ENCODE peak calls at places on chromosomes 7 and 10, in six cellular contexts. Z, J, P, M, A and V are unnamed samples.

GRCh38 chr10:1187855-1188555 is 131.8 kb downstream of the WDR37 start:
- DNase-seq in J (no peak), Z (no peak), M (no peak), P (no peak), A (no peak), V (no peak)

GRCh38 chr7:116717137-116717536 is 45.1 kb downstream of the MET start:
- DNase-seq in P (no peak), M (no peak), A (no peak), J (no peak), Z (no peak), V (no peak)

GRCh38 chr7:155357573-155358041 is 59.9 kb downstream of the INSIG1 start:
- DNase-seq in A (no peak), M (no peak), Z (no peak), J (no peak), P (peak), V (no peak)

GRCh38 chr7:107874605-107875446 is 16.2 kb upstream of the DLD start:
- DNase-seq in M (peak), J (peak), P (peak), Z (peak), A (peak), V (no peak)

GRCh38 chr10:30433286-30433778 is 652 bp upstream of the MAP3K8 start:
- DNase-seq in Z (peak), M (peak), P (peak), J (peak), A (peak), V (no peak)

GRCh38 chr7:158249692-158250091 is 337.9 kb downstream of the PTPRN2 start:
- DNase-seq in A (no peak), P (no peak), M (peak), Z (no peak), J (no peak), V (no peak)

GRCh38 chr7:30923774-30924413 is 12.2 kb downstream of the AQP1 start:
- DNase-seq in M (peak), J (no peak), A (no peak), P (no peak), Z (no peak), V (no peak)

GRCh38 chr7:101691822-101692384 is 62.8 kb upstream of the MYL10 start:
- DNase-seq in M (no peak), Z (peak), P (no peak), J (no peak), A (no peak), V (no peak)

GRCh38 chr7:123498651-123499050 is 35.7 kb downstream of the IQUB start:
- DNase-seq in J (no peak), A (no peak), Z (no peak), P (no peak), M (no peak), V (no peak)

GRCh38 chr7:116510795-116511194 is 11.3 kb downstream of the CAV2 start:
- DNase-seq in Z (no peak), M (no peak), A (no peak), P (no peak), J (no peak), V (no peak)

GRCh38 chr7:101744588-101744987 is 72.8 kb upstream of the CUX1 start:
- DNase-seq in A (no peak), P (no peak), M (peak), Z (no peak), J (no peak), V (no peak)

GRCh38 chr7:55912748-55913158 is 25.5 kb downstream of the ZNF713 start:
- DNase-seq in P (no peak), A (no peak), Z (no peak), J (no peak), M (no peak), V (no peak)

GRCh38 chr7:82078807-82079206 is 309.0 kb upstream of the HGF start:
- DNase-seq in P (no peak), M (no peak), Z (no peak), J (no peak), A (no peak), V (no peak)

GRCh38 chr7:1478480-1478879 is 19.2 kb upstream of the MICALL2 start:
- DNase-seq in Z (no peak), A (no peak), P (no peak), M (no peak), J (no peak), V (no peak)

GRCh38 chr7:43700646-43701501 is 28.4 kb downstream of the COA1 start:
- DNase-seq in M (no peak), P (peak), A (no peak), J (no peak), Z (no peak), V (no peak)

GRCh38 chr10:127945335-127945734 is 38.4 kb downstream of the PTPRE start:
- DNase-seq in Z (peak), M (no peak), J (peak), P (peak), A (peak), V (no peak)

GRCh38 chr7:131633342-131633843 is 77.0 kb upstream of the PODXL start:
- DNase-seq in M (no peak), Z (no peak), J (peak), A (no peak), P (peak), V (no peak)

GRCh38 chr7:47500103-47500563 is 81.8 kb downstream of the TNS3 start:
- DNase-seq in J (no peak), A (no peak), M (no peak), Z (peak), P (no peak), V (no peak)

GRCh38 chr7:94395141-94396041 is 696 bp downstream of the COL1A2 start:
- DNase-seq in Z (peak), M (peak), J (no peak), A (peak), P (peak), V (no peak)

GRCh38 chr10:79215531-79215930 is 131.7 kb upstream of the PPIF start:
- DNase-seq in J (no peak), M (no peak), A (no peak), Z (no peak), P (no peak), V (no peak)

GRCh38 chr7:96241834-96242233 is 80.1 kb downstream of the SLC25A13 start:
- DNase-seq in Z (no peak), M (no peak), P (no peak), A (no peak), J (no peak), V (no peak)

GRCh38 chr10:71453186-71453585 is 56.5 kb downstream of the CDH23 start:
- DNase-seq in J (no peak), Z (no peak), A (no peak), M (no peak), P (no peak), V (no peak)

GRCh38 chr7:45055016-45055415 is 33.8 kb downstream of the NACAD start:
- DNase-seq in M (no peak), A (no peak), P (no peak), J (no peak), Z (no peak), V (no peak)

GRCh38 chr10:1128649-1129048 is 72.5 kb downstream of the WDR37 start:
- DNase-seq in P (no peak), J (no peak), A (no peak), M (no peak), Z (no peak), V (no peak)

GRCh38 chr10:28790146-28790545 is 112.8 kb downstream of the BAMBI start:
- DNase-seq in Z (no peak), M (no peak), P (no peak), J (no peak), A (no peak), V (no peak)

GRCh38 chr7:101015626-101016025 is 4.3 kb upstream of the MUC17 start:
- DNase-seq in Z (no peak), A (no peak), J (no peak), M (no peak), P (no peak), V (no peak)

GRCh38 chr7:67962863-67963262 is 966.2 kb downstream of the TYW1 start:
- DNase-seq in Z (no peak), J (no peak), M (no peak), A (no peak), P (no peak), V (no peak)

GRCh38 chr10:58992830-58993460 is 183.5 kb upstream of the PHYHIPL start:
- DNase-seq in Z (no peak), A (no peak), P (no peak), J (no peak), M (no peak), V (no peak)
- H3K4me3 ChIP-seq in Z (no peak), A (no peak), P (no peak), J (no peak), M (no peak), V (no peak)

GRCh38 chr7:98921608-98922372 is 43.5 kb downstream of the TRRAP start:
- DNase-seq in J (no peak), A (no peak), M (no peak), Z (no peak), P (no peak), V (no peak)
- TF ChIP-seq CTCF in J (no peak), A (no peak), M (peak), Z (no peak), P (no peak), V (no peak)

DNA sequence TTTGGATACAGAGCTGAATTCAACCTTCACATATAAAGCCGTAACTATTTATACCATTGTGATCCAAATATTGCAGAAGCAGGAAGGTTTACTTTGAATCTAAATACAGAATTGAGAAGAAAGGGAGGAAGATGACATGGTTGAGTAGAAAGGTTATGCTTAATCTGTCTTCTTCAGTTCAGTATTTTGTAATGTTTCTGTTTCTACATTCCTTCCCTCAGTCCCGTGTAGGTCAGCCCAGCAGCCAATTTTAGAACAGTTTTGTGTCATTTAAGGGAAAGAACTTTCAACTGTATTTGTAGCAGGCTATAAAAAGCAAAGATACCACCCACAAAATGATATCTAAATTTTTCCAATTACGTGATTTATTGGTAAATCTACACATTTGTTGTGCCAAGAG is 97.4 kb downstream of the CPED1 start:
- DNase-seq in M (no peak), P (peak), A (no peak), J (no peak), Z (no peak), V (peak)
- H3K4me3 ChIP-seq in M (no peak), P (no peak), A (no peak), J (no peak), Z (no peak), V (no peak)

GRCh38 chr10:35735412-35735811 is 93.3 kb upstream of the FZD8 start:
- DNase-seq in M (no peak), A (no peak), J (no peak), P (peak), Z (no peak), V (peak)
- TF ChIP-seq CTCF in M (no peak), A (no peak), J (no peak), P (no peak), Z (no peak), V (no peak)

GRCh38 chr10:14334771-14335170 is 4.0 kb upstream of the FRMD4A start:
- DNase-seq in P (no peak), A (no peak), J (no peak), M (no peak), Z (no peak), V (no peak)
- H3K4me3 ChIP-seq in P (no peak), A (no peak), J (no peak), M (no peak), Z (no peak), V (no peak)